ENCODE peak calls at places on chromosomes 11 and 22, in four cellular contexts. B is fibroblast of lung; W is colonic mucosa; D is CD8-positive, alpha-beta memory T cell. I is an unnamed sample.

GRCh38 chr11:34292546-34292945 is 65.3 kb downstream of the ABTB2 start:
- DNase-seq in B (no peak), W (no peak), D (no peak), I (no peak)

GRCh38 chr22:48581206-48581766 is 1246.4 kb downstream of the BRD1 start:
- DNase-seq in B (no peak), W (no peak), D (no peak), I (no peak)

GRCh38 chr11:35077709-35078695 is 61.0 kb upstream of the CD44 start:
- DNase-seq in B (peak; percentile 82), W (no peak), D (peak; percentile 76), I (no peak)

GRCh38 chr11:44633641-44634040 is 68.2 kb downstream of the CD82 start:
- DNase-seq in B (no peak), W (no peak), D (no peak), I (no peak)

GRCh38 chr11:112852141-112852853 is 108.9 kb upstream of the NCAM1 start:
- DNase-seq in B (peak; percentile 26), W (no peak), D (no peak), I (no peak)

GRCh38 chr11:19938051-19938856 is 222.0 kb downstream of the DBX1 start:
- DNase-seq in B (peak; percentile 55), W (peak; percentile 38), D (no peak), I (no peak)

GRCh38 chr22:44752285-44753188 is at the start of gene ARHGAP8:
- DNase-seq in B (no peak), W (peak; percentile 74), D (peak; percentile 59), I (no peak)

GRCh38 chr11:7004482-7004881 is 15.7 kb downstream of the ZNF214 start:
- DNase-seq in B (peak; percentile 22), W (peak; percentile 17), D (no peak), I (no peak)

GRCh38 chr11:83285131-83285770 is 916 bp downstream of the CCDC90B start:
- DNase-seq in B (no peak), W (no peak), D (no peak), I (peak; percentile 7)

GRCh38 chr11:107468596-107468995 is 11.0 kb upstream of the CWF19L2 start:
- DNase-seq in B (peak; percentile 4), W (no peak), D (no peak), I (no peak)

GRCh38 chr22:46649176-46650077 is 29.2 kb downstream of the GRAMD4 start:
- DNase-seq in B (no peak), W (no peak), D (no peak), I (no peak)

GRCh38 chr11:126410649-126411048 is 55.2 kb downstream of the ST3GAL4 start:
- DNase-seq in B (peak; percentile 48), W (no peak), D (no peak), I (no peak)

GRCh38 chr11:19433367-19433766 is 192.6 kb upstream of the E2F8 start:
- DNase-seq in B (no peak), W (no peak), D (no peak), I (no peak)

GRCh38 chr22:44386386-44387035 is 73.8 kb upstream of the SHISAL1 start:
- DNase-seq in B (no peak), W (no peak), D (peak; percentile 34), I (no peak)

GRCh38 chr11:14315130-14315529 is 43.9 kb downstream of the RRAS2 start:
- DNase-seq in B (no peak), W (no peak), D (no peak), I (no peak)

GRCh38 chr11:125370561-125371389 is 125.3 kb downstream of the FEZ1 start:
- DNase-seq in B (no peak), W (no peak), D (no peak), I (no peak)

GRCh38 chr22:48340727-48341709 is 1486.7 kb downstream of the BRD1 start:
- DNase-seq in B (no peak), W (no peak), D (no peak), I (no peak)

GRCh38 chr11:78256962-78257361 is 68.2 kb downstream of the USP35 start:
- DNase-seq in B (peak; percentile 93), W (peak; percentile 84), D (no peak), I (no peak)

DNA sequence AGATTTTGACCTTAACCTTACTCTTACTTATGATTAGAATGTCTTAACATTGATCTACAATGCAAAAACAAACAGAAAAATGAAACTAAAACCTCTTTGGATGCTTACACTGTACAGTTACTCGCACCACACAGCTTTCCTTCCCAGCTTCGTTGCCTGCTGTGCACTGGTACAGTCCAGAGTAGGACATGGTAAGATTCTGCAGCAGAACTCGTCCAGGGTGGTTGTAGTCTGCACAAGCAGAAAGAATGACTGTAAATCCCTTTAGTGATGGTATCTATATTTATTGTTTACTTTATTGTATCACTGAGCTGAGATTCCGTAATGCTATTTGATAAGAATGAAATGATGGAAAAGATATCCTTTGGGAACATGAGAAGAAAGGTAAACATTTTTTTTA is 21.0 kb upstream of the HSPA8 start:
- DNase-seq in B (no peak), W (no peak), D (no peak), I (no peak)
- H3K27ac ChIP-seq in B (peak overlapping the region; percentile 78), W (no peak overlapping the region), D (no peak overlapping the region), I (no peak overlapping the region)

GRCh38 chr11:47944555-47945128 is 35.7 kb upstream of the PTPRJ start:
- DNase-seq in B (peak; percentile 50), W (no peak), D (no peak), I (no peak)
- H3K27ac ChIP-seq in B (no peak overlapping the region), W (no peak overlapping the region), D (peak overlapping the region; percentile 58), I (no peak overlapping the region)

GRCh38 chr11:65113361-65113756 is 1.7 kb downstream of the TM7SF2 start:
- DNase-seq in B (no peak), W (no peak), D (no peak), I (no peak)
- H3K27ac ChIP-seq in B (no peak overlapping the region), W (peak overlapping the region; percentile 44), D (peak overlapping the region; percentile 65), I (no peak overlapping the region)

GRCh38 chr11:66473608-66474525 is 6.4 kb upstream of the DPP3 start:
- DNase-seq in B (no peak), W (no peak), D (no peak), I (no peak)

GRCh38 chr11:66470015-66470414 is 3.3 kb downstream of the PELI3 start:
- DNase-seq in B (no peak), W (no peak), D (no peak), I (no peak)

GRCh38 chr11:66471142-66471541 is 4.4 kb downstream of the PELI3 start:
- DNase-seq in B (no peak), W (no peak), D (no peak), I (no peak)

GRCh38 chr11:66473167-66473566 is 6.5 kb downstream of the PELI3 start:
- DNase-seq in B (no peak), W (no peak), D (no peak), I (no peak)

GRCh38 chr11:66472054-66472453 is 5.3 kb downstream of the PELI3 start:
- DNase-seq in B (no peak), W (no peak), D (no peak), I (no peak)
- H3K27ac ChIP-seq in B (no peak overlapping the region), W (no peak overlapping the region), D (no peak overlapping the region), I (no peak overlapping the region)

GRCh38 chr11:64051297-64051696 is 15.6 kb downstream of the FLRT1 start:
- DNase-seq in B (no peak), W (no peak), D (no peak), I (no peak)
- H3K27ac ChIP-seq in B (no peak overlapping the region), W (no peak overlapping the region), D (no peak overlapping the region), I (no peak overlapping the region)

DNA sequence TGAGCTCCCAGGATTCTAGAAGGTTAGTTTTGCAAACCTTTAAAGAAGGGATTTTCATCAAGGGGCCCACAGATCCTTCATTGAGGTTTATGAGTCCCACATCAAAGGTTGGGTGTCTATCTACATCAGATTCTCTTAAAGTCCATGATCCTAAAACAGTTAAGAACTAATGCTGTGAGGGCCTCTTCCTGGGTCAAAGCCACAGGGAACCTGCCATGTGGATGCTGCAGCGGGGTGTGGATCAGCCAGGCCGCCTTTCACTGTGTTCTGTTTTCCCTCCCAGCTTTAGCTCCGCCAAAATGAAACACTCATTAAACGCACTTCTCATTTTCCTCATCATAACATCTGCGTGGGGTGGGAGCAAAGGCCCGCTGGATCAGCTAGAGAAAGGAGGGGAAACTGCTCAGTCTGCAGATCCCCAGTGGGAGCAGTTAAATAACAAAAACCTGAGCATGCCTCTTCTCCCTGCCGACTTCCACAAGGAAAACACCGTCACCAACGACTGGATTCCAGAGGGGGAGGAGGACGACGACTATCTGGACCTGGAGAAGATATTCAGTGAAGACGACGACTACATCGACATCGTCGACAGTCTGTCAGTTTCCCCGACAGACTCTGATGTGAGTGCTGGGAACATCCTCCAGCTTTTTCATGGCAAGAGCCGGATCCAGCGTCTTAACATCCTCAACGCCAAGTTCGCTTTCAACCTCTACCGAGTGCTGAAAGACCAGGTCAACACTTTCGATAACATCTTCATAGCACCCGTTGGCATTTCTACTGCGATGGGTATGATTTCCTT is 5.3 kb downstream of the SERPIND1 start:
- DNase-seq in B (no peak), W (no peak), D (no peak), I (no peak)
- H3K27ac ChIP-seq in B (no peak overlapping the region), W (no peak overlapping the region), D (no peak overlapping the region), I (no peak overlapping the region)